ENCODE peak calls at places on chromosomes 3 and 15, in eight cellular contexts. V, D, C, W, N, K, S and G are unnamed samples.

GRCh38 chr3:40878464-40878905 is 320.8 kb upstream of the CTNNB1 start:
- DNase-seq in C (no peak), S (no peak), V (no peak), D (no peak), K (no peak), W (no peak), N (no peak), G (no peak)

GRCh38 chr3:193879864-193880242 is 256.1 kb upstream of the HES1 start:
- DNase-seq in D (no peak), K (no peak), S (no peak), W (no peak), N (no peak), C (no peak), V (no peak), G (no peak)

GRCh38 chr15:35777016-35777415 is 231.1 kb upstream of the DPH6 start:
- DNase-seq in N (no peak), W (no peak), V (no peak), K (no peak), D (no peak), C (no peak), S (no peak), G (no peak)

GRCh38 chr15:79373728-79374127 is 58.4 kb upstream of the MINAR1 start:
- DNase-seq in K (no peak), N (no peak), S (no peak), C (no peak), V (no peak), D (no peak), W (no peak), G (no peak)

GRCh38 chr15:77493324-77493907 is 72.7 kb downstream of the HMG20A start:
- DNase-seq in V (no peak), D (no peak), S (no peak), N (no peak), W (no peak), K (no peak), C (no peak), G (no peak)

GRCh38 chr3:178517665-178518366 is 18.4 kb upstream of the KCNMB2 start:
- DNase-seq in S (no peak), N (no peak), W (no peak), K (no peak), C (no peak), D (no peak), V (no peak), G (no peak)

GRCh38 chr15:48177383-48177874 is 666 bp downstream of the MYEF2 start:
- DNase-seq in K (peak; percentile 69), V (no peak), N (peak; percentile 66), S (no peak), W (no peak), C (peak; percentile 52), D (no peak), G (no peak)

GRCh38 chr15:73325191-73325980 is 43.4 kb downstream of the HCN4 start:
- DNase-seq in W (peak; percentile 67), N (no peak), C (no peak), K (no peak), V (no peak), S (no peak), D (peak; percentile 54), G (no peak)

GRCh38 chr3:188510366-188510765 is 356.4 kb downstream of the LPP start:
- DNase-seq in C (no peak), W (no peak), N (no peak), S (no peak), D (no peak), V (no peak), K (no peak), G (no peak)

GRCh38 chr3:116256843-116257485 is 188.3 kb downstream of the LSAMP start:
- DNase-seq in K (peak; percentile 14), S (no peak), V (no peak), D (no peak), W (no peak), C (no peak), N (no peak), G (no peak)

GRCh38 chr15:75641603-75642002 is 1.6 kb upstream of the IMP3 start:
- DNase-seq in D (no peak), W (no peak), S (no peak), K (no peak), N (no peak), C (no peak), V (no peak), G (no peak)

GRCh38 chr15:40911139-40911538 is 16.9 kb downstream of the VPS18 start:
- DNase-seq in S (no peak), W (no peak), C (peak; percentile 10), K (no peak), N (no peak), D (no peak), V (no peak), G (no peak)

GRCh38 chr3:195015021-195015420 is 255.9 kb downstream of the XXYLT1 start:
- DNase-seq in W (no peak), K (no peak), C (no peak), S (no peak), N (no peak), V (no peak), D (peak; percentile 7), G (no peak)

GRCh38 chr3:167870743-167871142 is 135.2 kb downstream of the SERPINI1 start:
- DNase-seq in C (no peak), D (no peak), W (no peak), V (no peak), K (no peak), N (no peak), S (no peak), G (no peak)

GRCh38 chr3:187742351-187743171 is 2.7 kb downstream of the BCL6 start:
- DNase-seq in D (no peak), V (no peak), K (no peak), N (peak; percentile 51), S (no peak), W (no peak), C (no peak), G (no peak)

GRCh38 chr15:60134609-60135008 is 130.5 kb downstream of the FOXB1 start:
- DNase-seq in V (no peak), S (no peak), K (no peak), W (no peak), N (no peak), D (no peak), C (no peak), G (no peak)

GRCh38 chr3:24416224-24416623 is 78.4 kb downstream of the THRB start:
- DNase-seq in K (no peak), D (no peak), N (no peak), S (no peak), W (no peak), C (no peak), V (no peak), G (no peak)

GRCh38 chr15:88802991-88803240 is 320 bp upstream of the ACAN start:
- DNase-seq in S (no peak), C (no peak), D (no peak), V (no peak), K (no peak), W (no peak), N (no peak), G (no peak)

GRCh38 chr3:38519651-38520050 is 23.5 kb downstream of the EXOG start:
- DNase-seq in K (no peak), W (no peak), N (no peak), C (no peak), D (no peak), S (no peak), V (no peak), G (no peak)

GRCh38 chr3:175329373-175329772 is 470.2 kb downstream of the NAALADL2 start:
- DNase-seq in V (no peak), S (no peak), W (no peak), K (no peak), N (no peak), C (no peak), D (no peak), G (no peak)

GRCh38 chr15:73631915-73632669 is 1.1 kb downstream of the NPTN start:
- DNase-seq in K (peak; percentile 23), S (no peak), W (no peak), C (peak; percentile 8), N (no peak), V (no peak), D (peak; percentile 80), G (no peak)

GRCh38 chr3:129453732-129454131 is 13.7 kb downstream of the IFT122 start:
- DNase-seq in N (no peak), W (no peak), C (no peak), K (no peak), S (no peak), V (no peak), D (no peak), G (no peak)

GRCh38 chr15:59388670-59389069 is 16.0 kb upstream of the MYO1E start:
- DNase-seq in C (no peak), K (peak; percentile 29), N (no peak), D (no peak), V (no peak), W (no peak), S (no peak), G (no peak)